ENCODE peak calls at places on chromosomes 16 and 17, in five cellular contexts. One of them, this sample, is unnamed.

GRCh38 chr16:1428511-1428910 is 2.4 kb upstream of the PERCC1 start:
- DNase-seq in HepG2: no peak
- DNase-seq in H1: no peak
- DNase-seq in K562: peak
- DNase-seq in GM12878: no peak
- DNase-seq in this sample: peak

GRCh38 chr17:44400226-44400847 is 10.9 kb upstream of the ITGA2B start:
- DNase-seq in GM12878: no peak
- DNase-seq in HepG2: peak
- DNase-seq in H1: no peak
- DNase-seq in K562: peak
- DNase-seq in this sample: no peak

GRCh38 chr16:86483-86952 is 8.5 kb downstream of the MPG start:
- DNase-seq in GM12878: no peak
- DNase-seq in HepG2: no peak
- DNase-seq in K562: no peak
- DNase-seq in H1: no peak
- DNase-seq in this sample: no peak

GRCh38 chr17:74514632-74515035 is 16.6 kb downstream of the CD300LB start:
- DNase-seq in GM12878: no peak
- DNase-seq in H1: no peak
- DNase-seq in K562: peak
- DNase-seq in HepG2: no peak
- DNase-seq in this sample: no peak

GRCh38 chr17:19447085-19447583 is 36.1 kb downstream of the RNF112 start:
- DNase-seq in H1: no peak
- DNase-seq in K562: peak
- DNase-seq in GM12878: peak
- DNase-seq in HepG2: peak
- DNase-seq in this sample: peak

GRCh38 chr16:70746708-70747424 is 54.1 kb downstream of the VAC14 start:
- DNase-seq in H1: no peak
- DNase-seq in HepG2: peak
- DNase-seq in GM12878: no peak
- DNase-seq in K562: peak
- DNase-seq in this sample: no peak

GRCh38 chr16:54048994-54049929 is 237.3 kb downstream of the IRX3 start:
- DNase-seq in K562: no peak
- DNase-seq in H1: peak
- DNase-seq in GM12878: no peak
- DNase-seq in HepG2: no peak
- DNase-seq in this sample: peak

GRCh38 chr17:21015564-21015963 is 27.2 kb downstream of the USP22 start:
- DNase-seq in HepG2: no peak
- DNase-seq in H1: no peak
- DNase-seq in K562: no peak
- DNase-seq in GM12878: no peak
- DNase-seq in this sample: no peak

GRCh38 chr17:13792314-13792713 is 190.6 kb upstream of the HS3ST3A1 start:
- DNase-seq in H1: no peak
- DNase-seq in K562: no peak
- DNase-seq in GM12878: no peak
- DNase-seq in HepG2: no peak
- DNase-seq in this sample: no peak

GRCh38 chr17:69779378-69780214 is 295.4 kb upstream of the KCNJ16 start:
- DNase-seq in H1: no peak
- DNase-seq in HepG2: no peak
- DNase-seq in K562: no peak
- DNase-seq in GM12878: no peak
- DNase-seq in this sample: no peak

GRCh38 chr17:44307387-44308186 is 814 bp upstream of the RUNDC3A start:
- DNase-seq in GM12878: no peak
- DNase-seq in K562: no peak
- DNase-seq in HepG2: no peak
- DNase-seq in H1: no peak
- DNase-seq in this sample: peak

GRCh38 chr16:29789775-29790182 is 772 bp upstream of the KIF22 start:
- DNase-seq in GM12878: no peak
- DNase-seq in H1: no peak
- DNase-seq in HepG2: no peak
- DNase-seq in K562: no peak
- DNase-seq in this sample: no peak

GRCh38 chr17:17685775-17686291 is 4.6 kb downstream of the RAI1 start:
- DNase-seq in H1: no peak
- DNase-seq in GM12878: no peak
- DNase-seq in K562: peak
- DNase-seq in HepG2: no peak
- DNase-seq in this sample: no peak

GRCh38 chr16:67672739-67673662 is 6.4 kb downstream of the C16orf86 start:
- DNase-seq in K562: peak
- DNase-seq in H1: no peak
- DNase-seq in GM12878: no peak
- DNase-seq in HepG2: peak
- DNase-seq in this sample: peak

GRCh38 chr17:62950067-62950466 is 16.0 kb upstream of the TANC2 start:
- DNase-seq in HepG2: no peak
- DNase-seq in K562: no peak
- DNase-seq in GM12878: no peak
- DNase-seq in H1: no peak
- DNase-seq in this sample: no peak

GRCh38 chr17:14699569-14700190 is 398.8 kb downstream of the HS3ST3B1 start:
- DNase-seq in HepG2: peak
- DNase-seq in K562: no peak
- DNase-seq in H1: no peak
- DNase-seq in GM12878: no peak
- DNase-seq in this sample: no peak

GRCh38 chr17:29838961-29839360 is 91.1 kb downstream of the SSH2 start:
- DNase-seq in K562: no peak
- DNase-seq in H1: no peak
- DNase-seq in GM12878: no peak
- DNase-seq in HepG2: no peak
- DNase-seq in this sample: peak

GRCh38 chr17:37239690-37240344 is 136.0 kb upstream of the C17orf78 start:
- DNase-seq in HepG2: peak
- DNase-seq in GM12878: no peak
- DNase-seq in K562: peak
- DNase-seq in H1: no peak
- DNase-seq in this sample: no peak

GRCh38 chr17:13940858-13941665 is 128.2 kb upstream of the COX10 start:
- DNase-seq in HepG2: no peak
- DNase-seq in GM12878: no peak
- DNase-seq in K562: peak
- DNase-seq in H1: no peak
- DNase-seq in this sample: no peak

GRCh38 chr16:85570735-85571562 is 42.2 kb upstream of the GSE1 start:
- DNase-seq in HepG2: no peak
- DNase-seq in H1: no peak
- DNase-seq in GM12878: peak
- DNase-seq in K562: peak
- DNase-seq in this sample: no peak

GRCh38 chr16:75455677-75456076 is 8.8 kb downstream of the TMEM170A start:
- DNase-seq in GM12878: no peak
- DNase-seq in HepG2: no peak
- DNase-seq in K562: no peak
- DNase-seq in H1: no peak
- DNase-seq in this sample: no peak

GRCh38 chr16:54687043-54687655 is 243.5 kb upstream of the IRX5 start:
- DNase-seq in K562: no peak
- DNase-seq in HepG2: no peak
- DNase-seq in GM12878: no peak
- DNase-seq in H1: no peak
- DNase-seq in this sample: no peak

GRCh38 chr16:19967963-19968362 is 83.3 kb upstream of the GPRC5B start:
- DNase-seq in HepG2: no peak
- DNase-seq in H1: no peak
- DNase-seq in GM12878: no peak
- DNase-seq in K562: no peak
- DNase-seq in this sample: no peak

GRCh38 chr16:14409563-14409962 is 220.5 kb downstream of the PARN start:
- DNase-seq in GM12878: no peak
- DNase-seq in HepG2: peak
- DNase-seq in K562: no peak
- DNase-seq in H1: no peak
- DNase-seq in this sample: no peak

GRCh38 chr17:64641499-64641898 is 20.6 kb downstream of the SMURF2 start:
- DNase-seq in K562: peak
- DNase-seq in HepG2: no peak
- DNase-seq in H1: no peak
- DNase-seq in GM12878: no peak
- DNase-seq in this sample: no peak

GRCh38 chr17:57957120-57957850 is 2.1 kb upstream of the CUEDC1 start:
- DNase-seq in H1: no peak
- DNase-seq in HepG2: no peak
- DNase-seq in K562: no peak
- DNase-seq in GM12878: no peak
- DNase-seq in this sample: no peak

GRCh38 chr16:68395806-68396205 is 52.5 kb downstream of the SMPD3 start:
- DNase-seq in GM12878: no peak
- DNase-seq in K562: no peak
- DNase-seq in H1: no peak
- DNase-seq in HepG2: no peak
- DNase-seq in this sample: no peak

GRCh38 chr17:67477687-67478086 is 100.6 kb downstream of the PITPNC1 start:
- DNase-seq in K562: no peak
- DNase-seq in GM12878: no peak
- DNase-seq in H1: no peak
- DNase-seq in HepG2: no peak
- DNase-seq in this sample: no peak

GRCh38 chr17:81020767-81021497 is 14.0 kb upstream of the BAIAP2 start:
- DNase-seq in HepG2: no peak
- DNase-seq in GM12878: no peak
- DNase-seq in H1: no peak
- DNase-seq in K562: peak
- DNase-seq in this sample: no peak

GRCh38 chr16:85425061-85425662 is 188.0 kb upstream of the GSE1 start:
- DNase-seq in GM12878: no peak
- DNase-seq in K562: no peak
- DNase-seq in HepG2: no peak
- DNase-seq in H1: no peak
- DNase-seq in this sample: peak

GRCh38 chr16:70749681-70750601 is 51.0 kb downstream of the VAC14 start:
- DNase-seq in H1: no peak
- DNase-seq in GM12878: no peak
- DNase-seq in HepG2: no peak
- DNase-seq in K562: no peak
- DNase-seq in this sample: peak

DNA sequence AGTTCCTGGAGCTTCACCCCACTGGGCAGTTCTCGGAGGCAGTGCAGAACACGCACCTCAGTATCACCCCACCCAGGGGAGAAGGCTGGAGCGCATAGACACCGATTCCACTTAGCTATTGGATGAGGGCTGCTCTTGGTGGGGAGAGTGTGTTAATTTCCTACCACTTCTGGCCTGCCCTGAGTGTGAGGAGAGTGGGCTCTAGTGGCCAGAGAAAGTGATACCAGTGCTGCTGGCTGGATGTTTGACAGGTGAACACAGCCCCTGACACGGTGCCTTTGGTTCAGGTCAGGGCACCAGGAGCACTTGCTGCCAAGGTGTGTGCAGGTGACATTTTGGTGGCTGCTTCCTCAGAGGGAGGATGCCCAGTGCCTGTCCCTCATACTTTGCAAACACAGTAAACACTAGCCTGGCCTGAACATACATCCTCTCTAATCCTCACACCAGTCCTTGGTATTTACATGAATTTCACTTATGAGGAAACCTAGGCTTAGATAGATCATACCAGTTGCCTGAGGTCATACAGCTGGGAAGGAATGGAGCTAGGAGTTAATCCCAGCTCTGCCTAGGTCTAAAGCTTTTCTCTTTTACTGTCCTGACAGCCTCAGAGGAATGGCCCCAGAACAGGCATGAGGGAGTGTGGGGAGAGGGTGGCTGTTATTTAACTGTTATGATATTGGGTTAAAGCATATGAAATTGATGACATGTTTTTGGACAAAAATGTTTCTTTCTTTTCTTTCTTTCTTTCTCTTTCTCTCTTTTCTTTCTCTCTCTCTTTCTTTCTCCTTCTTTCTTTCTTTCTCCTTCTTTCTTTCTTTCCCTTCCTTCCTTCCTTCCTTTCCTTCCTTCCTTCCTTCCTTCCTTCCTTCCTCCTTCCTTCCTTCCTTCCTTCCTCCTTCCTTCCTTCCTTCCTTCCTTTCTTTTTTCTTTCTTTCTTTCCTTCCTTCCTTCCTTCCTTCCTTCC is 21.0 kb upstream of the ITGAX start:
- DNase-seq in GM12878: no peak
- DNase-seq in H1: no peak
- DNase-seq in HepG2: peak
- DNase-seq in K562: peak
- DNase-seq in this sample: peak
- TF ChIP-seq ATF2 in GM12878: no peak
- TF ChIP-seq ATF2 in H1: no peak
- TF ChIP-seq ATF2 in HepG2: no peak
- TF ChIP-seq ATF2 in K562: no peak
- TF ChIP-seq ATF2 in this sample: no peak

GRCh38 chr16:58226790-58227189 is 28.9 kb upstream of the CSNK2A2 start:
- DNase-seq in H1: no peak
- DNase-seq in K562: no peak
- DNase-seq in GM12878: no peak
- DNase-seq in HepG2: no peak
- DNase-seq in this sample: no peak
- TF ChIP-seq SP1 in H1: no peak
- TF ChIP-seq SP1 in K562: no peak
- TF ChIP-seq SP1 in GM12878: no peak
- TF ChIP-seq SP1 in HepG2: no peak
- TF ChIP-seq SP1 in this sample: no peak

DNA sequence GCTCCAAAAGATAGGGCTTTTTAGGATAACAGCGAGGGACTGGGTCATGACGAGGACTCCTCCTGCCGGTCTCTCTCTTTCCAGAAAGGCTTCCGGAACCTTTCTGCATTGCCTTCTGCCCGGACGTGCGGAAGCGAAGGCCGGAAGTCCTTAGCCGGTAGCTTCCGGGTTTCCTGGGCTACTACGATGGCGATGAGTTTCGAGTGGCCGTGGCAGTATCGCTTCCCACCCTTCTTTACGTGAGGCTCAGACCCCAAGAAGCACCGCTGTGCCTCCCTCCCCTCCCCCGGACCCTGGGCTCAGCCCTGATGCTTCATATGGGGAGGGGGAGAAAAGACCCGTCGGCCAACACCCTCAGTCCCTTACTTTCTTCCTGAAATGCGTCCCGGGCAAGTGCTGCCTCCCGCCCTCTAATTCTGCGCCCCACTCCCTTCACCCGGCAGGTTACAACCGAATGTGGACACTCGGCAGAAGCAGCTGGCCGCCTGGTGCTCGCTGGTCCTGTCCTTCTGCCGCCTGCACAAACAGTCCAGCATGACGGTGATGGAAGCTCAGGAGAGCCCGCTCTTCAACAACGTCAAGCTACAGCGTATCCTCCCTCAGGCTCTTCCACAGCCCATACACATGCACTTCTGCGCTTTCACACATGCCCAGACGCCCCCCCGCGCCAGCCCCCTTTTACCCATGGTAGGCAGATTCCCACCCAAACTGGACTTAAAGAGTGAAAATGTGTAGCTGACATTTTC is at the start of gene VPS25:
- DNase-seq in HepG2: peak
- DNase-seq in GM12878: no peak
- DNase-seq in K562: peak
- DNase-seq in H1: no peak
- DNase-seq in this sample: peak
- TF ChIP-seq ATF2 in HepG2: peak
- TF ChIP-seq ATF2 in GM12878: no peak
- TF ChIP-seq ATF2 in K562: no peak
- TF ChIP-seq ATF2 in H1: peak
- TF ChIP-seq ATF2 in this sample: no peak

GRCh38 chr17:54745862-54746261 is 154.8 kb upstream of the TOM1L1 start:
- DNase-seq in H1: no peak
- DNase-seq in GM12878: no peak
- DNase-seq in HepG2: no peak
- DNase-seq in K562: no peak
- DNase-seq in this sample: no peak
- TF ChIP-seq SP1 in H1: no peak
- TF ChIP-seq SP1 in GM12878: no peak
- TF ChIP-seq SP1 in HepG2: no peak
- TF ChIP-seq SP1 in K562: no peak
- TF ChIP-seq SP1 in this sample: no peak

This sample was measured in WTC11.